ENCODE peak calls at places on chromosomes 5 and 9, in eight cellular contexts. One of them, this sample, is unnamed.

GRCh38 chr9:33250458-33250995 is 10.6 kb downstream of the SPINK4 start:
- DNase-seq in epithelial cell of esophagus: peak; percentile 84
- DNase-seq in BJ: no peak
- DNase-seq in CD14-positive monocyte: no peak
- DNase-seq in pancreas: no peak
- DNase-seq in nephron progenitor cell: no peak
- DNase-seq in lung: no peak
- DNase-seq in dorsolateral prefrontal cortex: no peak
- DNase-seq in this sample: no peak

GRCh38 chr5:168023190-168023589 is 268.3 kb upstream of the WWC1 start:
- DNase-seq in epithelial cell of esophagus: no peak
- DNase-seq in BJ: no peak
- DNase-seq in CD14-positive monocyte: no peak
- DNase-seq in pancreas: no peak
- DNase-seq in nephron progenitor cell: no peak
- DNase-seq in lung: no peak
- DNase-seq in dorsolateral prefrontal cortex: peak; percentile 31
- DNase-seq in this sample: no peak

GRCh38 chr9:76677481-76678055 is 86.7 kb upstream of the PCA3 start:
- DNase-seq in epithelial cell of esophagus: no peak
- DNase-seq in BJ: no peak
- DNase-seq in CD14-positive monocyte: no peak
- DNase-seq in pancreas: no peak
- DNase-seq in nephron progenitor cell: no peak
- DNase-seq in lung: no peak
- DNase-seq in dorsolateral prefrontal cortex: peak; percentile 62
- DNase-seq in this sample: no peak

GRCh38 chr5:83662558-83662957 is 58.1 kb downstream of the HAPLN1 start:
- DNase-seq in epithelial cell of esophagus: peak; percentile 13
- DNase-seq in BJ: no peak
- DNase-seq in CD14-positive monocyte: no peak
- DNase-seq in pancreas: no peak
- DNase-seq in nephron progenitor cell: no peak
- DNase-seq in lung: no peak
- DNase-seq in dorsolateral prefrontal cortex: no peak
- DNase-seq in this sample: no peak

GRCh38 chr5:133873454-133873853 is 95.0 kb downstream of the C5orf15 start:
- DNase-seq in epithelial cell of esophagus: no peak
- DNase-seq in BJ: no peak
- DNase-seq in CD14-positive monocyte: no peak
- DNase-seq in pancreas: no peak
- DNase-seq in nephron progenitor cell: no peak
- DNase-seq in lung: no peak
- DNase-seq in dorsolateral prefrontal cortex: no peak
- DNase-seq in this sample: no peak

GRCh38 chr5:169460123-169460522 is 123.5 kb upstream of the SPDL1 start:
- DNase-seq in epithelial cell of esophagus: no peak
- DNase-seq in BJ: no peak
- DNase-seq in CD14-positive monocyte: no peak
- DNase-seq in pancreas: no peak
- DNase-seq in nephron progenitor cell: no peak
- DNase-seq in lung: no peak
- DNase-seq in dorsolateral prefrontal cortex: no peak
- DNase-seq in this sample: no peak

GRCh38 chr5:177495243-177496060 is 2.0 kb downstream of the PDLIM7 start:
- DNase-seq in epithelial cell of esophagus: peak; percentile 68
- DNase-seq in BJ: no peak
- DNase-seq in CD14-positive monocyte: peak; percentile 70
- DNase-seq in pancreas: peak; percentile 41
- DNase-seq in nephron progenitor cell: peak; percentile 74
- DNase-seq in lung: no peak
- DNase-seq in dorsolateral prefrontal cortex: no peak
- DNase-seq in this sample: no peak

GRCh38 chr5:101458587-101458986 is 555.5 kb upstream of the ST8SIA4 start:
- DNase-seq in epithelial cell of esophagus: no peak
- DNase-seq in BJ: no peak
- DNase-seq in CD14-positive monocyte: no peak
- DNase-seq in pancreas: no peak
- DNase-seq in nephron progenitor cell: no peak
- DNase-seq in lung: no peak
- DNase-seq in dorsolateral prefrontal cortex: no peak
- DNase-seq in this sample: no peak

DNA sequence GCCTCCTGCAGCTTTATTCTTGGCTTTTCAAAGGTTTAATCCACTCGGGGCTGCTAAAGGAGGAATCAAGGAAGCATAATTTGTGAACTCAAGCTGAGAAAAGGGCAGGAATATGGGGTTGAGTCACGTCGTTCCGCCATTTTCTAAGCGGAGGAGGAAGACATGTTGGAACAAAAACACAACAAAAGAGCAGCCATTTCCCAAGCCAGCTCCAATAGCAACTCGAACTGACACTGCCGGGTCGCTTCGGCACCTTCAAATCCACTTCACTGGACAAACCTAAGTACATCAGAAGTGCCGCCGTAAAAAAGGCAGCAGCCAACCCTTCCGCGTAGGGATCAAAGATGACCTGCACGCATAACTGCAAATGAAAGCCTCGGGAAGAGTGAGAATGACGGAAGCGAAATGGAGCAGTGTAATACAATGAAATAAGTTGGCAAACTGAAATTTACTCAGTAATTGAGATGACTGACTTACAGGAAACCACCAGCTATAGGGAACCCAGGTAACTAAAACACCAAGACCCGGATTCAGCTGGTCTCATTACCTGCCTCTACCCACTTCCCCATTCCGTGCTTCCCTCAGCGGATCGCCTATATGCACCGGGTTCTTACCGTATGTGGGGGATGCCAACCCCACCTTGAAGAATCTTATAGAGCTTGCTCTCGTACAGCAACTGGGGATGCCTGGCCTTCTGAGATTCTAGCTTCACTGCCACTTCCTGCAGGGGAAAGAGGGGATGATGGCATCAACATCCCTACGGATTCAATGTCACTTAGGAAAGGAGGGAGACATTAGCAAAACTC is 1.6 kb downstream of the CSNK1A1 start:
- DNase-seq in epithelial cell of esophagus: peak; percentile 81
- DNase-seq in BJ: no peak
- DNase-seq in CD14-positive monocyte: peak; percentile 50
- DNase-seq in pancreas: no peak
- DNase-seq in nephron progenitor cell: peak; percentile 30
- DNase-seq in lung: no peak
- DNase-seq in dorsolateral prefrontal cortex: no peak
- DNase-seq in this sample: no peak
- TF ChIP-seq CTCF in epithelial cell of esophagus: no peak
- TF ChIP-seq CTCF in BJ: no peak
- TF ChIP-seq CTCF in CD14-positive monocyte: no peak
- TF ChIP-seq CTCF in pancreas: no peak
- TF ChIP-seq CTCF in nephron progenitor cell: no peak
- TF ChIP-seq CTCF in lung: no peak
- TF ChIP-seq CTCF in dorsolateral prefrontal cortex: no peak
- TF ChIP-seq CTCF in this sample: peak; percentile 49

DNA sequence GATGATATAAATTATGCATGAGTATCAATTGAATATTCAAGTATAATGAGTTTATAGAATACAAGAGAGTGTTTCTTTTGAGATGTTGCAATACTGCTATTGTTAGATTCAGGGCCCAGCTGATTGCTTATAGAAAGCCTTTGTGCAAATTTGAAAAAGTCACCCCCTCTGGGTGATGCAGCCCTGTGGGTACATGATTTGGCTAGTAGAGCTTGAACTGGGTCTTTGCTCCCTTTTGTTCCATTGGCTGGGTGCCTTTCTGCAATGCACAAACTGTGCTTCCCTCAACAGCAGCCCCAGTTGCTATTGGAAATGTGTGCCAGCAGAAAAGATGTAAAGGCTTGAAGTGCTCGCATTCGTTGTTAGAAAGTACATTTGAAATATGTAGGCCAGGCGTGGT is 61.8 kb upstream of the CEMIP2 start:
- DNase-seq in epithelial cell of esophagus: no peak
- DNase-seq in BJ: no peak
- DNase-seq in CD14-positive monocyte: no peak
- DNase-seq in pancreas: no peak
- DNase-seq in nephron progenitor cell: no peak
- DNase-seq in lung: no peak
- DNase-seq in dorsolateral prefrontal cortex: peak; percentile 22
- DNase-seq in this sample: no peak
- TF ChIP-seq CTCF in epithelial cell of esophagus: no peak
- TF ChIP-seq CTCF in BJ: no peak
- TF ChIP-seq CTCF in CD14-positive monocyte: no peak
- TF ChIP-seq CTCF in pancreas: no peak
- TF ChIP-seq CTCF in nephron progenitor cell: no peak
- TF ChIP-seq CTCF in lung: no peak
- TF ChIP-seq CTCF in dorsolateral prefrontal cortex: no peak
- TF ChIP-seq CTCF in this sample: no peak

DNA sequence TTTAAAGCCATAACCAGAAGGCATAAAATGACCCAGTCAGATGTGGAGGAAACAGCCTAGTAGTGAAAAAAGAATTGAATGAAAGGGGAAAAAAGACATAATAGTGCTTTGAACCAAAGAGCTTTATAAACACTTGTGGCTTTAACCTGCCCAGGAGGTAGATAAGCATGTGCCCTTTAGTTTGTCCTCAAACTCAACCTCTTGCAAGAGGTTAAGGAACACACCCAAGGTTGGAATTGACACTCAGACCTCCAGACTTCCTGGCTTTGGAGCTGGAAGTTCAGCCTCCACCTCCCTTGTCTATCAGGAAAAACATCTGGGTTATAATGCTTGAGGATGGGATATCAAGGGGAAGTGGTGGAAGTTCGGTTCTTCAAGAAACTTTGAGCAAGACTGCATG is 16.3 kb downstream of the NDUFA8 start:
- DNase-seq in epithelial cell of esophagus: no peak
- DNase-seq in BJ: no peak
- DNase-seq in CD14-positive monocyte: no peak
- DNase-seq in pancreas: no peak
- DNase-seq in nephron progenitor cell: no peak
- DNase-seq in lung: no peak
- DNase-seq in dorsolateral prefrontal cortex: no peak
- DNase-seq in this sample: no peak
- TF ChIP-seq CTCF in epithelial cell of esophagus: no peak
- TF ChIP-seq CTCF in BJ: no peak
- TF ChIP-seq CTCF in CD14-positive monocyte: no peak
- TF ChIP-seq CTCF in pancreas: no peak
- TF ChIP-seq CTCF in nephron progenitor cell: no peak
- TF ChIP-seq CTCF in lung: no peak
- TF ChIP-seq CTCF in dorsolateral prefrontal cortex: no peak
- TF ChIP-seq CTCF in this sample: no peak

DNA sequence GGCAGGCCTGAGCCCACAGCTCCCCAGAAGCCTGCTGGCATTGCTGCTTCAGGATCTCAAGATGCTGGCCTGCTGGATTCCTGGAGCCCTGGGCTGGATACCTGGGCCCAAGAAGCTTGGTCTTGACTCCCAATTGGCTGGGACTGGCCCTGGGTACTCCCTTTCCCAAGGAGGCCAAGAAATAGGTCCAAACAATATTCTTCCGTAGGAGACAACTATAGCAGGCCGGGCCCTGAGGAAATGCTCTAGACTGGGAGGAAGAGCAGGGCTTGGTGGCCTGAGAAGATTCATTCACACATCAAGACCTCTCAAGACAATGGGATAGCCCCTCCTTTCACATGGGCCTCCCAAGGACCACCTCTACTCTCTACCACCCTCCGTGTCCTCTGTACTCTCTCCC is 7.9 kb downstream of the CSF2 start:
- DNase-seq in epithelial cell of esophagus: no peak
- DNase-seq in BJ: no peak
- DNase-seq in CD14-positive monocyte: no peak
- DNase-seq in pancreas: no peak
- DNase-seq in nephron progenitor cell: no peak
- DNase-seq in lung: no peak
- DNase-seq in dorsolateral prefrontal cortex: no peak
- DNase-seq in this sample: no peak
- TF ChIP-seq CTCF in epithelial cell of esophagus: no peak
- TF ChIP-seq CTCF in BJ: no peak
- TF ChIP-seq CTCF in CD14-positive monocyte: no peak
- TF ChIP-seq CTCF in pancreas: no peak
- TF ChIP-seq CTCF in nephron progenitor cell: no peak
- TF ChIP-seq CTCF in lung: no peak
- TF ChIP-seq CTCF in dorsolateral prefrontal cortex: no peak
- TF ChIP-seq CTCF in this sample: no peak

GRCh38 chr9:15355669-15356068 is 48.7 kb upstream of the TTC39B start:
- DNase-seq in epithelial cell of esophagus: no peak
- DNase-seq in BJ: no peak
- DNase-seq in CD14-positive monocyte: no peak
- DNase-seq in pancreas: no peak
- DNase-seq in nephron progenitor cell: no peak
- DNase-seq in lung: no peak
- DNase-seq in dorsolateral prefrontal cortex: no peak
- DNase-seq in this sample: no peak

GRCh38 chr9:15354713-15355112 is 47.7 kb upstream of the TTC39B start:
- DNase-seq in epithelial cell of esophagus: no peak
- DNase-seq in BJ: no peak
- DNase-seq in CD14-positive monocyte: no peak
- DNase-seq in pancreas: no peak
- DNase-seq in nephron progenitor cell: no peak
- DNase-seq in lung: no peak
- DNase-seq in dorsolateral prefrontal cortex: no peak
- DNase-seq in this sample: no peak

GRCh38 chr9:15361737-15362136 is 54.7 kb upstream of the TTC39B start:
- DNase-seq in epithelial cell of esophagus: peak; percentile 8
- DNase-seq in BJ: no peak
- DNase-seq in CD14-positive monocyte: no peak
- DNase-seq in pancreas: no peak
- DNase-seq in nephron progenitor cell: no peak
- DNase-seq in lung: no peak
- DNase-seq in dorsolateral prefrontal cortex: no peak
- DNase-seq in this sample: no peak

GRCh38 chr9:15353892-15354291 is 46.9 kb upstream of the TTC39B start:
- DNase-seq in epithelial cell of esophagus: no peak
- DNase-seq in BJ: no peak
- DNase-seq in CD14-positive monocyte: no peak
- DNase-seq in pancreas: no peak
- DNase-seq in nephron progenitor cell: no peak
- DNase-seq in lung: no peak
- DNase-seq in dorsolateral prefrontal cortex: no peak
- DNase-seq in this sample: no peak

DNA sequence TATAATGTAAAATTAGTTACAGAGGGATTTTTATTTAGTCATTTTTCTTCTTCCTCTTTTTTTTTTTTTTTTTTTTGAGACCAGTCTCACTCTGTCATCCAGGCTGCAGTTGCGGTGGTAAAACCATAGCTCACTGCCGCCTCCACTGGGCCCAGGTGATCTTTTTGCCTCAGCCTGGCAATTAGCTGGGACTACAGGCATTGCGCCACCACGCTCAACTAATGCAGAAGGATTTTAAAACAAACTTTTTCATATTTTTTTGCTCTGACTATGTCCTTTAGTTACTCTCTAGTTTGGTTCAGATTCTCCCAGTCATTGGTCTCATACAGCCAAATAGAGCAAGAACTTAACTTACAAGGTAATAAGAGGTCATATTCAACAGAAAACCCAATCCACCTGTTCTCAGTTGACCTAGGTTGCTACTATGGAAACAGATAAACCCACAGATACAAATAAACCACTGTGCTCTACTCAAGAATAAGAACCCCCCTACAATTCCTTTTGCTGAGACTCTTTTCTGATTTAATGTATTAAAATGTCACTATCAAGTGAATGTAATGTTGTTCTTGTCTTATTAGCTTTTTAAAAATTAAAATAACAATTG is 50.1 kb upstream of the TTC39B start:
- DNase-seq in epithelial cell of esophagus: no peak
- DNase-seq in BJ: no peak
- DNase-seq in CD14-positive monocyte: no peak
- DNase-seq in pancreas: no peak
- DNase-seq in nephron progenitor cell: no peak
- DNase-seq in lung: no peak
- DNase-seq in dorsolateral prefrontal cortex: no peak
- DNase-seq in this sample: no peak
- TF ChIP-seq CTCF in epithelial cell of esophagus: no peak
- TF ChIP-seq CTCF in BJ: no peak
- TF ChIP-seq CTCF in CD14-positive monocyte: no peak
- TF ChIP-seq CTCF in pancreas: no peak
- TF ChIP-seq CTCF in nephron progenitor cell: no peak
- TF ChIP-seq CTCF in lung: no peak
- TF ChIP-seq CTCF in dorsolateral prefrontal cortex: no peak
- TF ChIP-seq CTCF in this sample: no peak

This sample was measured in chondrocyte.